ENCODE peak calls at places on chromosomes 7 and 10, in seven cellular contexts. N, D, T, L, J, B and V are unnamed samples.

GRCh38 chr7:882336-883028 is 6.1 kb downstream of the GET4 start:
- DNase-seq in T (no peak), N (no peak), J (no peak), L (no peak), B (no peak), D (no peak), V (no peak)

GRCh38 chr7:138935438-138936079 is 45.6 kb downstream of the KIAA1549 start:
- DNase-seq in T (peak; percentile 84), D (peak; percentile 92), J (peak; percentile 74), N (no peak), B (peak; percentile 45), L (peak; percentile 33), V (no peak)

GRCh38 chr7:53383131-53383530 is 347.7 kb downstream of the POM121L12 start:
- DNase-seq in D (no peak), J (peak; percentile 63), B (peak; percentile 78), T (peak; percentile 65), L (no peak), N (no peak), V (no peak)

GRCh38 chr10:8054498-8055407 is at the start of gene GATA3:
- DNase-seq in B (peak; percentile 97), T (peak; percentile 92), N (peak; percentile 56), D (peak; percentile 34), L (peak; percentile 75), J (peak; percentile 97), V (peak; percentile 82)

GRCh38 chr10:42985436-42986316 is 91.2 kb upstream of the RET start:
- DNase-seq in B (no peak), N (no peak), T (no peak), J (no peak), L (no peak), D (no peak), V (no peak)

GRCh38 chr7:154503962-154504550 is 451.9 kb downstream of the DPP6 start:
- DNase-seq in L (no peak), B (peak; percentile 74), N (peak; percentile 44), T (peak; percentile 24), J (peak; percentile 38), D (peak; percentile 21), V (no peak)

GRCh38 chr10:83432296-83433045 is 706.8 kb upstream of the GHITM start:
- DNase-seq in J (no peak), B (no peak), L (no peak), T (peak; percentile 80), N (no peak), D (no peak), V (no peak)

GRCh38 chr10:71611131-71611530 is 108.4 kb downstream of the C10orf105 start:
- DNase-seq in J (no peak), T (no peak), B (no peak), L (no peak), D (no peak), N (no peak), V (no peak)

GRCh38 chr10:21060626-21061025 is 163.5 kb upstream of the NEBL start:
- DNase-seq in N (no peak), J (no peak), L (no peak), B (no peak), D (no peak), T (no peak), V (no peak)

GRCh38 chr10:89516149-89516832 is 19.1 kb downstream of the SLC16A12 start:
- DNase-seq in L (no peak), N (no peak), B (peak; percentile 61), J (peak; percentile 73), D (peak; percentile 98), T (peak; percentile 95), V (no peak)

GRCh38 chr7:47474937-47475879 is 106.7 kb downstream of the TNS3 start:
- DNase-seq in N (no peak), J (peak; percentile 95), B (peak; percentile 98), D (peak; percentile 96), L (no peak), T (peak; percentile 99), V (peak; percentile 93)

GRCh38 chr7:70506463-70506862 is 625.5 kb upstream of the GALNT17 start:
- DNase-seq in T (no peak), J (peak; percentile 71), L (peak; percentile 66), D (no peak), B (no peak), N (no peak), V (peak; percentile 68)

GRCh38 chr10:120586471-120586872 is 129.4 kb downstream of the PLPP4 start:
- DNase-seq in D (no peak), L (no peak), N (no peak), T (no peak), J (peak; percentile 60), B (peak; percentile 3), V (no peak)

GRCh38 chr10:114445332-114445731 is 41.0 kb upstream of the AFAP1L2 start:
- DNase-seq in J (no peak), N (no peak), B (no peak), L (no peak), D (no peak), T (no peak), V (no peak)

GRCh38 chr7:143042159-143042820 is 9.9 kb upstream of the OR6V1 start:
- DNase-seq in B (peak; percentile 42), J (peak; percentile 73), D (no peak), N (peak; percentile 32), T (no peak), L (no peak), V (no peak)

GRCh38 chr7:139730746-139731612 is 46.8 kb downstream of the HIPK2 start:
- DNase-seq in B (no peak), N (no peak), T (peak; percentile 53), D (peak; percentile 72), L (no peak), J (no peak), V (no peak)

GRCh38 chr7:22016547-22016946 is 70.8 kb upstream of the CDCA7L start:
- DNase-seq in T (no peak), N (no peak), D (no peak), L (no peak), J (no peak), B (no peak), V (no peak)

GRCh38 chr7:138434458-138435093 is 25.5 kb upstream of the TRIM24 start:
- DNase-seq in B (no peak), N (no peak), T (no peak), L (no peak), J (no peak), D (no peak), V (no peak)

GRCh38 chr10:125788156-125789034 is 12.8 kb upstream of the MMP21 start:
- DNase-seq in B (no peak), L (no peak), T (no peak), J (no peak), N (no peak), D (no peak), V (no peak)

GRCh38 chr7:159211540-159212182 is 67.0 kb upstream of the VIPR2 start:
- DNase-seq in D (no peak), J (no peak), L (peak; percentile 28), N (no peak), B (no peak), T (no peak), V (no peak)

GRCh38 chr10:29712108-29712507 is 77.3 kb upstream of the SVIL start:
- DNase-seq in T (no peak), J (peak; percentile 74), B (peak; percentile 30), D (peak; percentile 71), N (no peak), L (no peak), V (peak; percentile 71)

GRCh38 chr10:99917963-99918825 is 91.6 kb downstream of the DNMBP start:
- DNase-seq in B (peak; percentile 47), T (peak; percentile 94), L (peak; percentile 75), D (peak; percentile 59), J (peak; percentile 96), N (peak; percentile 67), V (peak; percentile 88)

GRCh38 chr10:123212640-123213039 is 58.4 kb downstream of the BUB3 start:
- DNase-seq in N (no peak), L (peak; percentile 19), J (no peak), T (no peak), D (no peak), B (no peak), V (no peak)

DNA sequence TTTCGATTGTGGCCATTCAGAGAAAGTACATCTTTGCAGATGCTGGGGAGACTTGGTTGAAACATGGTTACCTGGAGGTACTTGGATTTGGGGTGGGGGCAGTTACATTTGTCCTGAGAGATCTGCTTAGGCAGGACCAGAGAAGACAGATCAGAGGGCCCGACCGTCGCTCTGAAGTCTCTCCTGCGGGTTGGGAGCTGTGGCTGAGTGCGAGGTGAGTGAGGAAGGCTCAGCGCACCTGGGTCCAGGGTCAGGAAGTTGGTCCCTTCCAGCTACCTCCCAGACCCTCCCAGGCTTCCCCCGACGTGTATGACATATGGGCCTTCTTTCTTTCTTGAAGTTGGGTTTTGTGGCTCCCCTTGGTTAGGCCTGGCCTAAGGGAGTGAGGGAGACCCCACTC is 56.3 kb downstream of the LHPP start:
- DNase-seq in B (no peak), N (no peak), J (no peak), L (no peak), T (no peak), D (no peak), V (no peak)
- H2AK5ac ChIP-seq in B (no peak overlapping the region), N (peak overlapping the region; percentile 60), J (no peak overlapping the region), L (no peak overlapping the region), T (no peak overlapping the region), D (no peak overlapping the region), V (no peak overlapping the region)

GRCh38 chr10:34710391-34710751 is 104.7 kb downstream of the PARD3 start:
- DNase-seq in N (no peak), J (no peak), B (peak; percentile 79), L (no peak), T (peak; percentile 83), D (peak; percentile 78), V (no peak)
- H2BK5ac ChIP-seq in N (no peak overlapping the region), J (no peak overlapping the region), B (no peak overlapping the region), L (no peak overlapping the region), T (no peak overlapping the region), D (no peak overlapping the region), V (no peak overlapping the region)

DNA sequence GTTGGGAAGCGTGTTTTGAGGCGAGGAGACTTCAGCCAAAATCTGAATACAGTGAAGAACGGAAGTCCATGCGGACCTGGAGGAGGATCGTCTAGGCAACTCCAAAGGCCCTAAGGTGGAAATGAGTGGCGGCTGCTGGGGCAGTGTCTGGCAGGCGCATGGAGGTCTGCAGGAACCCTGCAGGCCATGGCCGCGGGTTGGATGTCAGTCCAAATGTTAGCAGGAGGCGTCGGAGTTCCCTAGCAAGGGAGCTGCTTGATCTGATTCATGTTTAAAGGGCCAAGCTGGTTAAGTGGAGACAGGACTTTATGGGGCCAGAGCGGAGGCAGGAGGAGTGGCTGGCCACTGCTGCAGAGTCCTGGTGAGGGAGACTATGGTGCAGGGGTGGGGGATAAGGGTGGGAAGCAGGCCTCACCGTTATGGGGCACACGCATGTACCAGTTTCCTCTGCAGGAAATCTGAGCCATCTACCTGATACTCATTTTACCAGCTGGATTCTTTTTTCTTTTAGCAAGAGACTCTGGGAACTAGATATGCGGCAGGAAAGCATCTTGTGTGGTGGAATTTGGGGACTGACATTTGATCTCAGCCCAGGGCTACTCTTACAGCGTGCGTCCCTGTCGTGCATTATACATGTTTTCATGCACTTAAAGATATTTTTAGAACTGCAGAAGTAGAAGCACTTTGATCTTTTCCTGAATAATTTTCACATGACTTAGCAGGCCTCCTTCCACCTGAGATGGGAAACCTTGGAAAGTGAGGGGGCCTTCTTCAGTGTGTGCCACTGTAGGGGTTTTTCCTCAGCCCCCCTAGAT is 6.6 kb upstream of the REPIN1 start:
- DNase-seq in N (no peak), J (no peak), L (no peak), D (no peak), T (no peak), B (no peak), V (no peak)
- H3K27ac ChIP-seq in N (no peak overlapping the region), J (peak overlapping the region; percentile 53), L (no peak overlapping the region), D (no peak overlapping the region), T (no peak overlapping the region), B (peak overlapping the region; percentile 37), V (no peak overlapping the region)

GRCh38 chr7:129952653-129953560 is at the start of gene UBE2H:
- DNase-seq in D (peak; percentile 90), T (peak; percentile 92), L (peak; percentile 95), J (peak; percentile 95), N (peak; percentile 95), B (peak; percentile 97), V (peak; percentile 92)
- H2AK5ac ChIP-seq in D (peak within 1 kb of the TSS; percentile 65), T (peak within 1 kb of the TSS; percentile 77), L (no peak within 1 kb of the TSS), J (no peak within 1 kb of the TSS), N (peak within 1 kb of the TSS; percentile 96), B (peak within 1 kb of the TSS; percentile 96), V (no peak within 1 kb of the TSS)

GRCh38 chr7:28036748-28037147 is 143.8 kb downstream of the JAZF1 start:
- DNase-seq in N (no peak), D (no peak), J (no peak), T (no peak), L (no peak), B (no peak), V (no peak)
- H2BK5ac ChIP-seq in N (no peak overlapping the region), D (peak overlapping the region; percentile 89), J (no peak overlapping the region), T (no peak overlapping the region), L (no peak overlapping the region), B (peak overlapping the region; percentile 55), V (no peak overlapping the region)